ENCODE peak calls at places on chromosomes 16 and 17, in five cellular contexts. U is H9; I is activated CD4-positive, alpha-beta memory T cell treated with anti-CD3 and anti-CD28 coated beads, Interleukin-2, amount 10 ng/mL, durations not matched to agents 7 days and 5 days; X is Caki2; R is activated effector memory CD4-positive, alpha-beta T cell treated with anti-CD3 and anti-CD28 coated beads, Interleukin-2, amount 50 U/mL, for 16 hours. V is an unnamed sample.
A peak's percentile ranks its signal among the peaks of the same experiment; 100 is the strongest.

GRCh38 chr17:7560172-7561027 is 1.3 kb upstream of the SENP3 start:
- DNase-seq in R (peak; percentile 84), I (peak; percentile 64), U (peak; percentile 94), X (no peak), V (peak; percentile 80)

GRCh38 chr17:76032073-76032779 is 5.1 kb upstream of the EVPL start:
- DNase-seq in I (no peak), X (no peak), R (no peak), U (no peak), V (peak; percentile 33)

GRCh38 chr17:30950669-30951399 is 20.0 kb upstream of the RNF135 start:
- DNase-seq in U (no peak), R (no peak), I (no peak), X (peak; percentile 73), V (peak; percentile 90)

GRCh38 chr17:31467502-31468256 is 76.2 kb downstream of the RAB11FIP4 start:
- DNase-seq in I (no peak), R (no peak), X (no peak), U (no peak), V (no peak)

GRCh38 chr16:1776991-1777374 is 4.0 kb upstream of the MRPS34 start:
- DNase-seq in X (no peak), R (no peak), U (no peak), I (no peak), V (no peak)

GRCh38 chr16:12580809-12581208 is 222.9 kb downstream of the CPPED1 start:
- DNase-seq in U (no peak), R (peak; percentile 53), I (no peak), X (no peak), V (peak; percentile 59)

GRCh38 chr16:10210979-10211378 is 28.8 kb upstream of the GRIN2A start:
- DNase-seq in I (no peak), U (no peak), X (no peak), R (no peak), V (no peak)

GRCh38 chr16:56871172-56871593 is 6.2 kb downstream of the SLC12A3 start:
- DNase-seq in U (no peak), R (no peak), I (no peak), X (peak; percentile 73), V (peak; percentile 88)

GRCh38 chr17:48453447-48453846 is 23.4 kb upstream of the SKAP1 start:
- DNase-seq in I (peak; percentile 39), X (no peak), R (no peak), U (no peak), V (no peak)

GRCh38 chr16:69182730-69183416 is 4.1 kb upstream of the SNTB2 start:
- DNase-seq in R (no peak), U (no peak), I (no peak), X (no peak), V (no peak)